ENCODE peak calls at places on chromosomes 13 and 19, in eight cellular contexts. Q is HTR-8/SVneo; V is germinal center; R is HFFc6; A is T-helper 2 cell; D is stimulated activated CD4-positive, alpha-beta T cell treated with anti-CD3 and anti-CD28 coated beads, Interleukin-1b, Interleukin-23, amount 100 ng/mL, for 24 hours; X is DMS53; N is T-helper 17 cell. J is an unnamed sample.

GRCh38 chr19:43534811-43535761 is 2.1 kb downstream of the ZNF575 start:
- DNase-seq in Q (no peak), D (no peak), V (peak; percentile 38), R (peak; percentile 19), X (peak; percentile 46), A (peak; percentile 20), N (no peak), J (no peak)

GRCh38 chr13:110680852-110681251 is 25.1 kb downstream of the CARS2 start:
- DNase-seq in X (peak; percentile 9), Q (no peak), A (peak; percentile 26), R (peak; percentile 10), D (no peak), V (peak; percentile 33), N (no peak), J (no peak)

GRCh38 chr13:32309812-32310706 is 5.1 kb downstream of the ZAR1L start:
- DNase-seq in A (peak; percentile 70), Q (no peak), V (peak; percentile 32), D (no peak), N (no peak), X (peak; percentile 77), R (peak; percentile 74), J (peak; percentile 6)

GRCh38 chr13:28451482-28452217 is 43.3 kb downstream of the FLT1 start:
- DNase-seq in V (no peak), N (no peak), A (no peak), Q (no peak), D (no peak), X (no peak), R (no peak), J (no peak)

GRCh38 chr13:30607908-30608307 is 9.8 kb upstream of the USPL1 start:
- DNase-seq in N (peak; percentile 17), A (peak; percentile 89), R (no peak), D (no peak), Q (no peak), V (peak; percentile 64), X (peak; percentile 95), J (peak; percentile 44)

GRCh38 chr19:45613926-45614725 is 12.1 kb upstream of the GPR4 start:
- DNase-seq in Q (peak; percentile 88), D (no peak), R (peak; percentile 92), X (peak; percentile 80), V (no peak), N (no peak), A (peak; percentile 78), J (no peak)

GRCh38 chr19:11416346-11417052 is 2.6 kb downstream of the RGL3 start:
- DNase-seq in R (no peak), V (no peak), Q (no peak), N (no peak), D (no peak), X (no peak), A (no peak), J (no peak)

GRCh38 chr13:99072356-99072755 is 94.5 kb upstream of the DOCK9 start:
- DNase-seq in V (no peak), R (no peak), A (peak; percentile 91), X (no peak), N (no peak), Q (no peak), D (no peak), J (no peak)

GRCh38 chr13:59906413-59907027 is 257.2 kb downstream of the DIAPH3 start:
- DNase-seq in D (no peak), R (peak; percentile 45), V (no peak), Q (peak; percentile 7), X (peak; percentile 19), A (peak; percentile 25), N (no peak), J (no peak)

GRCh38 chr13:34967851-34968562 is 25.9 kb downstream of the NBEA start:
- DNase-seq in D (no peak), N (no peak), Q (no peak), R (no peak), A (no peak), V (no peak), X (no peak), J (no peak)

GRCh38 chr19:14033946-14034345 is 2.4 kb downstream of the IL27RA start:
- DNase-seq in V (no peak), X (no peak), R (no peak), A (no peak), N (no peak), D (no peak), Q (no peak), J (no peak)

GRCh38 chr19:49921871-49922755 is 6.9 kb upstream of the ATF5 start:
- DNase-seq in Q (no peak), R (peak; percentile 43), A (no peak), X (no peak), V (no peak), D (no peak), N (no peak), J (no peak)

GRCh38 chr13:36275190-36276002 is 22.2 kb downstream of the CCDC169 start:
- DNase-seq in Q (peak; percentile 21), D (no peak), V (no peak), A (peak; percentile 31), X (peak; percentile 89), N (no peak), R (peak; percentile 54), J (no peak)

GRCh38 chr19:51799311-51799997 is 4.5 kb downstream of the FPR3 start:
- DNase-seq in D (no peak), V (no peak), X (peak; percentile 47), R (peak; percentile 99), A (no peak), N (no peak), Q (peak; percentile 86), J (no peak)

GRCh38 chr13:36531746-36532486 is 99.6 kb downstream of the CCNA1 start:
- DNase-seq in N (no peak), A (no peak), V (no peak), X (no peak), Q (no peak), D (no peak), R (no peak), J (no peak)

GRCh38 chr13:80473695-80474094 is 132.8 kb upstream of the SPRY2 start:
- DNase-seq in V (no peak), D (no peak), Q (no peak), N (no peak), X (peak; percentile 80), A (no peak), R (no peak), J (no peak)

GRCh38 chr13:36673838-36674326 is at the start of gene SERTM1:
- DNase-seq in N (no peak), V (no peak), R (no peak), X (peak; percentile 74), Q (no peak), A (peak; percentile 8), D (no peak), J (no peak)

GRCh38 chr13:24860775-24861174 is 96.8 kb downstream of the RNF17 start:
- DNase-seq in N (no peak), D (no peak), X (no peak), R (no peak), A (no peak), Q (no peak), V (no peak), J (no peak)

J was measured in T-helper 9 cell.